ENCODE peak calls at places on chromosomes 4 and X, in five cellular contexts. S is K562; I is BE2C; Y is CD4-positive, alpha-beta memory T cell; Z is stomach. M is an unnamed sample.

GRCh38 chr4:17236686-17237085 is 275.2 kb downstream of the QDPR start:
- DNase-seq in S (no peak), I (no peak), Y (no peak), Z (no peak), M (no peak)

GRCh38 chr4:104491396-104491821 is 3.3 kb downstream of the CXXC4 start:
- DNase-seq in S (peak; percentile 49), I (peak; percentile 71), Y (peak; percentile 53), Z (peak; percentile 34), M (peak; percentile 55)

GRCh38 chr4:68249434-68249833 is 3.9 kb upstream of the TMPRSS11B start:
- DNase-seq in S (no peak), I (no peak), Y (no peak), Z (no peak), M (no peak)

GRCh38 chrX:119755981-119756533 is 2.3 kb upstream of the SOWAHD start:
- DNase-seq in S (no peak), I (no peak), Y (peak; percentile 74), Z (peak; percentile 29), M (peak; percentile 63)

GRCh38 chr4:99008051-99008450 is 12.5 kb downstream of the METAP1 start:
- DNase-seq in S (no peak), I (no peak), Y (no peak), Z (no peak), M (no peak)

GRCh38 chrX:155535866-155536265 is 76.9 kb downstream of the TMLHE start:
- DNase-seq in S (no peak), I (no peak), Y (no peak), Z (no peak), M (no peak)

GRCh38 chr4:156169011-156169410 is 215.3 kb upstream of the CTSO start:
- DNase-seq in S (no peak), I (no peak), Y (no peak), Z (no peak), M (peak; percentile 35)

GRCh38 chrX:11187001-11187400 is 75.9 kb downstream of the HCCS start:
- DNase-seq in S (no peak), I (no peak), Y (no peak), Z (no peak), M (no peak)

GRCh38 chr4:75995727-75996126 is 5.0 kb upstream of the SDAD1 start:
- DNase-seq in S (peak; percentile 47), I (no peak), Y (peak; percentile 62), Z (no peak), M (no peak)

GRCh38 chr4:67452100-67452887 is 93.0 kb downstream of the CENPC start:
- DNase-seq in S (no peak), I (no peak), Y (no peak), Z (no peak), M (no peak)

GRCh38 chr4:168605411-168605810 is 108.6 kb downstream of the PALLD start:
- DNase-seq in S (no peak), I (no peak), Y (no peak), Z (no peak), M (peak; percentile 37)

GRCh38 chr4:173477016-173477415 is 53.0 kb downstream of the HAND2 start:
- DNase-seq in S (no peak), I (no peak), Y (no peak), Z (no peak), M (no peak)

DNA sequence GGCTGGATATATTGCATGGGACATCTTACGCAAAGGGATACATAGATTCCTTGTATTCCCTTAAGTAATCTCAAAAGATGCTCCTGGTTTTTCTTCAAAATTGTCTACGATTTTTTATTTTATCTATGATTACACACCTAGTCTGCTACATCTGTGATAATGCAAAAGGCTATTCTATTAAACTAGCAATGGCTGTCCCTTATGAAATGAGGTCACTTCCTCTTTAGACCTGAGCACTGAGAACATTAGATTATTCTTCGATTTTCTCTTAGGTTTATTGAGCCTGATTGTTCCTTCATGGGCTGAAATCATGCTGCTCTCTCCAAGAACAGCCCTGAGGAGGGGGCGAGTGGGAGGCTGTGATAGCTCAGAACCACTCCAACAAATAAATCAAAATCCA is 126.8 kb upstream of the ENPP6 start:
- DNase-seq in S (no peak), I (no peak), Y (no peak), Z (no peak), M (no peak)
- H3K27me3 ChIP-seq in S (no peaks in the 10 kb centered on the region), I (no peaks in the 10 kb centered on the region), Y (no peaks in the 10 kb centered on the region), Z (no peaks in the 10 kb centered on the region), M (no peaks in the 10 kb centered on the region)

GRCh38 chr4:151287409-151287808 is 10.4 kb downstream of the PRSS48 start:
- DNase-seq in S (no peak), I (no peak), Y (no peak), Z (no peak), M (no peak)

DNA sequence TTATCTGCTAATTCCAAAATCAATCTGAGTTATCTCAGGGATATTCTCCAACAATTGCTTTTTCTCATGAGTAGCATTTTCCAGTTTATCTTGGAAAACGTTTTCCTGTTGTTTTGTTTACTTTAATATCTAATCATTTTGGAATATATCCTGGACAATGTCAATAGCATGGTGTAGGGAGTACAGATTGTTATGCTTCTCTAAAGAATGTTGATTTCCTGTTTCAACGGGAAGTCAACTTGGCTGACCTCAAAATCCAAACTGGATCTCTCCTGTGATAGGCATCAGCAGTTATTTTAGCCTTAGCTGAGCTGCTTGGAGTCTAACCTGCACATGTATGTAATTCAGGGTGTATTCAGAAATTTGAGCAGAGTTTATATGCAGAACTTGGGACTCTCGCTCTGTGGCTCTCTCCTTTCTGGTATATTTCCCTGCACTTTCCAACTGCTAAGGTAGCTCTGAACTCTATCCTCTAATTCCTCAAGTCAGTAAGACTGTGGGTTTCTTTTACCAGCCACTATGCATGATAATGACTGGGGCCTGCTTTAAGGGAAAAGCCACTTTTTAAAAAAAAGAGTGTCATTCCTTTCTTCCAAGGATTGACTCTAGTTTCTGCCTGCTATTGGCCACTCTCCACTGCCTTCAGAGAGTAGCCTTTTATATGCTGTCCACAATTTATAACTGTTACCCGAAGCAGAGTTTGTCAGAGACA is 7.7 kb downstream of the PRSS48 start:
- DNase-seq in S (no peak), I (no peak), Y (no peak), Z (no peak), M (no peak)
- H3K4me1 ChIP-seq in S (no peaks in the 10 kb centered on the region), I (no peaks in the 10 kb centered on the region), Y (no peaks in the 10 kb centered on the region), Z (peaks cover 7% of the 10 kb centered on the region), M (no peaks in the 10 kb centered on the region)

GRCh38 chr4:10577018-10577417 is 107.5 kb downstream of the CLNK start:
- DNase-seq in S (no peak), I (no peak), Y (no peak), Z (no peak), M (no peak)

GRCh38 chr4:10575414-10575813 is 109.2 kb downstream of the CLNK start:
- DNase-seq in S (no peak), I (no peak), Y (no peak), Z (no peak), M (no peak)

GRCh38 chr4:10577495-10577894 is 107.1 kb downstream of the CLNK start:
- DNase-seq in S (no peak), I (no peak), Y (no peak), Z (no peak), M (no peak)

GRCh38 chr4:10578027-10578426 is 106.5 kb downstream of the CLNK start:
- DNase-seq in S (no peak), I (no peak), Y (no peak), Z (no peak), M (no peak)

DNA sequence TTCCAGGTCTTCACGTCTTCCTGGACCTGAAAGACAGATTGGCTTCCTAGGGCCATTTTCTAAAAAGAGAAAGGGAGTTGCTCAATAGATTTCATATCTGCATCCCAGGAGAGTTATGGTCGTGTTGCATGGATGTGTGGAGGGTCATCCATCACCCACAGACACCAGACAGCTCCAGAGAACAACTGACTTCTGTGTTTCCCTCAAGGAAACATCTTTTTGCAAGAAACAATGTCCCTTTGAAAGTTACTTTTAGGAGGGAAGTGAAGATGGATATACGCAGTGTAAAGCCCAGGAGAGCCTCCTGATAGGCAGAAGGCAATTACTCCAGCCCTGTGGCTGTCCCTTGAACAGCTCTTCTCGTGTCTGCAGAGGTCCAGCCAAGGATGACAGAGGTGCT is 108.3 kb downstream of the CLNK start:
- DNase-seq in S (no peak), I (no peak), Y (no peak), Z (no peak), M (no peak)
- H3K27me3 ChIP-seq in S (no peaks in the 10 kb centered on the region), I (no peaks in the 10 kb centered on the region), Y (no peaks in the 10 kb centered on the region), Z (no peaks in the 10 kb centered on the region), M (peaks cover 10% of the 10 kb centered on the region)

DNA sequence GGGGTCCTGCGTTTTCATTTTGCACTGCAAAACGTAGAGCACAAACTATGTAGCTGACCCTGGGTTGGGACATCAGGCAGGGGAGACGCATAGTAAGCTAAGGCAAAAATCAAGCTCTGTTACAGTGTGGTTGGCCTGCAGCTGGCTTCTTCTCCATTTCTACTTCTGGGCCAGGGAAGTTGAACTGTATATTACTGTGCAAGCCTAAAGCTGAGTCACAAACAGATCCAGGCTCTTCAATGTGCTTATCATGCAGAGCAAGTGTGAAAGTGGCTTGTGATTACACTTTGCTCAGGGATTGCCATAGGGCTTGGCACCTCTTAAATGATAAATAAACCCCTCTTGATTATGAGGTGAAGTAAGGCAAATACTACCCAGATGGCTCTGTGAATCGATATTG is 40.4 kb downstream of the CLDN34 start:
- DNase-seq in S (no peak), I (no peak), Y (no peak), Z (no peak), M (no peak)
- H3K4me1 ChIP-seq in S (no peaks in the 10 kb centered on the region), I (no peaks in the 10 kb centered on the region), Y (peaks cover 21% of the 10 kb centered on the region), Z (peaks cover 9% of the 10 kb centered on the region), M (peaks cover 14% of the 10 kb centered on the region)

GRCh38 chrX:130111935-130112221 is 1.6 kb upstream of the ELF4 start:
- DNase-seq in S (peak; percentile 27), I (no peak), Y (no peak), Z (no peak), M (no peak)
- H3K27me3 ChIP-seq in S (no peaks in the 10 kb centered on the region), I (peaks cover 3% of the 10 kb centered on the region), Y (no peaks in the 10 kb centered on the region), Z (no peaks in the 10 kb centered on the region), M (no peaks in the 10 kb centered on the region)

GRCh38 chr4:117835566-117835965 is 198.7 kb upstream of the NDST3 start:
- DNase-seq in S (no peak), I (no peak), Y (no peak), Z (no peak), M (no peak)
- H3K4me1 ChIP-seq in S (no peaks in the 10 kb centered on the region), I (no peaks in the 10 kb centered on the region), Y (no peaks in the 10 kb centered on the region), Z (no peaks in the 10 kb centered on the region), M (no peaks in the 10 kb centered on the region)

DNA sequence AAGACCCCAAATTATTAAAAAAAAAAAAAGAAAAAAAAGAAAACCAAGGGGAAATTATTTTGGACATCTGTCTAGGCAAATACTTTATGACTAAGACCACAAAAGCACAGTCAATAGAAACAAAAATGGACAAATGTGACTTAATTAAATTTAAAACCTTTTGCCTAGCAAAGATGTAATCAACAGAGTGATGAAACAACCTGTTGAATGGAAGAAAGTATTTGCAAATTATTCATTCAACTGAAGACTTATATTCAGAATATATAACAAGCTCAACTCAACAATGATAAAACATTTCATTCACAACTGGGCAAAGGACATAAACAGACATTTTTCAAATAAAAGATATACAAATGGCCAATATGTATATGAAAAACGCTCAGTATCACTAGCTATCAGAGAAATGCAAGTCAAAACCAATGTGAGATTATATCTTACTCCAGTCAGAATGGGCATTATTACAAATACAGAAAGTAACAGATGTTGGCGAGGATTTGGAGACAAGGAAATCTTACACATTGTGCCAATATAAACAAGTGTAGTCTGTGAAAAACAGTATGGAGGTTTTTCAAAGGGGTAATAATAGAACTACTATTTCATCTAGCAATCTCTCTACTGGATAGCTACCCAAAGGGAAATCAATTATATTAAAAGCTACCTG is 67.1 kb downstream of the FAAH2 start:
- DNase-seq in S (no peak), I (no peak), Y (no peak), Z (no peak), M (no peak)
- H3K27me3 ChIP-seq in S (no peaks in the 10 kb centered on the region), I (no peaks in the 10 kb centered on the region), Y (no peaks in the 10 kb centered on the region), Z (no peaks in the 10 kb centered on the region), M (no peaks in the 10 kb centered on the region)